ENCODE peak calls at places on chromosome 17, in eight cellular contexts. One of them, this sample, is unnamed.
A peak's percentile ranks its signal among the peaks of the same experiment; 100 is the strongest.

GRCh38 chr17:73397278-73397826 is 85.6 kb upstream of the CDC42EP4 start:
- DNase-seq in uterus: no peak
- DNase-seq in endodermal cell: no peak
- DNase-seq in GM06990: no peak
- DNase-seq in CD8-positive, alpha-beta T cell: no peak
- DNase-seq in kidney epithelial cell: no peak
- DNase-seq in astrocyte of the cerebellum: no peak
- DNase-seq in NB4: no peak
- DNase-seq in this sample: no peak

GRCh38 chr17:40422990-40423611 is 5.4 kb upstream of the TOP2A start:
- DNase-seq in kidney epithelial cell: no peak
- DNase-seq in astrocyte of the cerebellum: no peak
- DNase-seq in uterus: no peak
- DNase-seq in CD8-positive, alpha-beta T cell: no peak
- DNase-seq in GM06990: no peak
- DNase-seq in NB4: peak; percentile 40
- DNase-seq in endodermal cell: peak; percentile 96
- DNase-seq in this sample: no peak

GRCh38 chr17:263271-263670 is 81.8 kb upstream of the DOC2B start:
- DNase-seq in endodermal cell: no peak
- DNase-seq in kidney epithelial cell: no peak
- DNase-seq in uterus: peak; percentile 2
- DNase-seq in NB4: no peak
- DNase-seq in astrocyte of the cerebellum: no peak
- DNase-seq in CD8-positive, alpha-beta T cell: no peak
- DNase-seq in GM06990: no peak
- DNase-seq in this sample: no peak

GRCh38 chr17:12571606-12572005 is 94.1 kb upstream of the MYOCD start:
- DNase-seq in endodermal cell: no peak
- DNase-seq in GM06990: no peak
- DNase-seq in NB4: no peak
- DNase-seq in astrocyte of the cerebellum: no peak
- DNase-seq in kidney epithelial cell: no peak
- DNase-seq in CD8-positive, alpha-beta T cell: no peak
- DNase-seq in uterus: no peak
- DNase-seq in this sample: no peak

GRCh38 chr17:18258356-18259038 is at the start of gene FLII:
- DNase-seq in astrocyte of the cerebellum: no peak
- DNase-seq in CD8-positive, alpha-beta T cell: peak; percentile 55
- DNase-seq in NB4: peak; percentile 62
- DNase-seq in kidney epithelial cell: no peak
- DNase-seq in GM06990: peak; percentile 62
- DNase-seq in endodermal cell: peak; percentile 90
- DNase-seq in uterus: peak; percentile 52
- DNase-seq in this sample: no peak

GRCh38 chr17:7380321-7380720 is 568 bp upstream of the TNK1 start:
- DNase-seq in NB4: no peak
- DNase-seq in uterus: no peak
- DNase-seq in GM06990: no peak
- DNase-seq in astrocyte of the cerebellum: no peak
- DNase-seq in kidney epithelial cell: no peak
- DNase-seq in CD8-positive, alpha-beta T cell: no peak
- DNase-seq in endodermal cell: peak; percentile 75
- DNase-seq in this sample: peak; percentile 38

GRCh38 chr17:68296217-68297140 is 5.2 kb downstream of the ARSG start:
- DNase-seq in GM06990: no peak
- DNase-seq in CD8-positive, alpha-beta T cell: peak; percentile 52
- DNase-seq in uterus: no peak
- DNase-seq in NB4: peak; percentile 72
- DNase-seq in kidney epithelial cell: no peak
- DNase-seq in astrocyte of the cerebellum: no peak
- DNase-seq in endodermal cell: no peak
- DNase-seq in this sample: no peak

GRCh38 chr17:14004927-14005630 is 64.2 kb upstream of the COX10 start:
- DNase-seq in GM06990: no peak
- DNase-seq in CD8-positive, alpha-beta T cell: no peak
- DNase-seq in uterus: no peak
- DNase-seq in endodermal cell: peak; percentile 17
- DNase-seq in astrocyte of the cerebellum: no peak
- DNase-seq in kidney epithelial cell: no peak
- DNase-seq in NB4: no peak
- DNase-seq in this sample: no peak

GRCh38 chr17:321386-321941 is 31.1 kb downstream of the RPH3AL start:
- DNase-seq in endodermal cell: no peak
- DNase-seq in kidney epithelial cell: no peak
- DNase-seq in CD8-positive, alpha-beta T cell: no peak
- DNase-seq in astrocyte of the cerebellum: no peak
- DNase-seq in uterus: no peak
- DNase-seq in GM06990: no peak
- DNase-seq in NB4: no peak
- DNase-seq in this sample: no peak

GRCh38 chr17:45910667-45911066 is 16.3 kb downstream of the MAPT start:
- DNase-seq in kidney epithelial cell: no peak
- DNase-seq in uterus: no peak
- DNase-seq in astrocyte of the cerebellum: no peak
- DNase-seq in GM06990: no peak
- DNase-seq in CD8-positive, alpha-beta T cell: no peak
- DNase-seq in endodermal cell: no peak
- DNase-seq in NB4: no peak
- DNase-seq in this sample: no peak

GRCh38 chr17:16444258-16444886 is 29.0 kb downstream of the TRPV2 start:
- DNase-seq in NB4: peak; percentile 61
- DNase-seq in uterus: no peak
- DNase-seq in astrocyte of the cerebellum: no peak
- DNase-seq in GM06990: peak; percentile 59
- DNase-seq in endodermal cell: peak; percentile 86
- DNase-seq in CD8-positive, alpha-beta T cell: no peak
- DNase-seq in kidney epithelial cell: no peak
- DNase-seq in this sample: no peak

GRCh38 chr17:15260376-15261062 is 4.6 kb downstream of the PMP22 start:
- DNase-seq in endodermal cell: peak; percentile 98
- DNase-seq in CD8-positive, alpha-beta T cell: peak; percentile 15
- DNase-seq in NB4: peak; percentile 84
- DNase-seq in kidney epithelial cell: no peak
- DNase-seq in uterus: peak; percentile 93
- DNase-seq in GM06990: peak; percentile 41
- DNase-seq in astrocyte of the cerebellum: peak; percentile 77
- DNase-seq in this sample: peak; percentile 92

GRCh38 chr17:82332669-82333278 is 792 bp downstream of the SECTM1 start:
- DNase-seq in astrocyte of the cerebellum: peak; percentile 45
- DNase-seq in endodermal cell: no peak
- DNase-seq in kidney epithelial cell: peak; percentile 48
- DNase-seq in uterus: peak; percentile 47
- DNase-seq in GM06990: no peak
- DNase-seq in CD8-positive, alpha-beta T cell: no peak
- DNase-seq in NB4: peak; percentile 45
- DNase-seq in this sample: peak; percentile 49

GRCh38 chr17:82331345-82331939 is 2.1 kb downstream of the SECTM1 start:
- DNase-seq in CD8-positive, alpha-beta T cell: no peak
- DNase-seq in kidney epithelial cell: no peak
- DNase-seq in NB4: no peak
- DNase-seq in endodermal cell: no peak
- DNase-seq in astrocyte of the cerebellum: no peak
- DNase-seq in uterus: no peak
- DNase-seq in GM06990: no peak
- DNase-seq in this sample: no peak

GRCh38 chr17:82334622-82335394 is 1.2 kb upstream of the SECTM1 start:
- DNase-seq in GM06990: no peak
- DNase-seq in kidney epithelial cell: no peak
- DNase-seq in astrocyte of the cerebellum: no peak
- DNase-seq in NB4: peak; percentile 35
- DNase-seq in uterus: no peak
- DNase-seq in endodermal cell: no peak
- DNase-seq in CD8-positive, alpha-beta T cell: no peak
- DNase-seq in this sample: no peak

GRCh38 chr17:82333279-82334171 is at the start of gene SECTM1:
- DNase-seq in endodermal cell: peak; percentile 82
- DNase-seq in astrocyte of the cerebellum: no peak
- DNase-seq in NB4: peak; percentile 30
- DNase-seq in GM06990: no peak
- DNase-seq in kidney epithelial cell: no peak
- DNase-seq in uterus: peak; percentile 72
- DNase-seq in CD8-positive, alpha-beta T cell: no peak
- DNase-seq in this sample: no peak

GRCh38 chr17:82334204-82334621 is 647 bp upstream of the SECTM1 start:
- DNase-seq in NB4: no peak
- DNase-seq in GM06990: no peak
- DNase-seq in uterus: no peak
- DNase-seq in astrocyte of the cerebellum: no peak
- DNase-seq in endodermal cell: no peak
- DNase-seq in kidney epithelial cell: no peak
- DNase-seq in CD8-positive, alpha-beta T cell: no peak
- DNase-seq in this sample: no peak
- H3K4me3 ChIP-seq in NB4: no peak overlapping the region
- H3K4me3 ChIP-seq in GM06990: no peak overlapping the region
- H3K4me3 ChIP-seq in uterus: peak overlapping the region; percentile 54
- H3K4me3 ChIP-seq in astrocyte of the cerebellum: peak overlapping the region; percentile 44
- H3K4me3 ChIP-seq in endodermal cell: no peak overlapping the region
- H3K4me3 ChIP-seq in kidney epithelial cell: no peak overlapping the region
- H3K4me3 ChIP-seq in CD8-positive, alpha-beta T cell: peak overlapping the region; percentile 71
- H3K4me3 ChIP-seq in this sample: peak overlapping the region; percentile 63

DNA sequence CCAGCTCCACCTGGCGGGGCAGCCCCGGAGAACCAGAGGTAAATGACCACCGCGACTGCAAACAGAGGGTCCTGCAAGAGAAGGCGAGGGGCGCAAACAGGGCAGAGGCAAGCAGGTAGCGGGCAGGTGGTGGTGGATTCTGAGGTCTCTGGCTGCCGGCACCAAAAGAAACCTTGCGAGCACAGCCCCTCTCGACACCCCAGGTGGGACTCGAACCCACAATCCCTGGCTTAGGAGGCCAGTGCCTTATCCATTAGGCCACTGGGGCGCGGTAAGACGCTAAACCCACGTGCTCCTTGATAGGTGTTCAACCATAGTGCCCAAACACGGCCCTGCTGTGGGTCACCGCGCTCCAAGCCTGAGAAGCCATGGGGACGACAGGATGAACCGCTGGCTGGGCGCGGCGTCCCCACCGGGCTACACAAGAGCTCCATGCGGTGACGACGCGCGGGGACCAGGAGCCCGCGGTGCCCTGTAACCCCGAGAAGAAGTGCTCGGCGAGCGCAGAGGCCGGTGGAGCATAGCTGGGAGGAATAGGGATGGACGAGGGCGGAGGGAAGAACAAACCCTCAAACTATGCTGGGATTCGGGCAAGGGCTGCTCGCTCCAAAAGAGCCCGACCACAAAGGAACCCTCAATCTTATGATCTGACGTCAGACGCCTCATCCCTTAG is 12.4 kb downstream of the ATP5PD start:
- DNase-seq in uterus: peak; percentile 91
- DNase-seq in endodermal cell: peak; percentile 100
- DNase-seq in NB4: peak; percentile 90
- DNase-seq in kidney epithelial cell: no peak
- DNase-seq in GM06990: peak; percentile 88
- DNase-seq in astrocyte of the cerebellum: no peak
- DNase-seq in CD8-positive, alpha-beta T cell: peak; percentile 69
- DNase-seq in this sample: peak; percentile 86
- TF ChIP-seq CTCF in uterus: no peak
- TF ChIP-seq CTCF in endodermal cell: peak; percentile 49
- TF ChIP-seq CTCF in NB4: no peak
- TF ChIP-seq CTCF in kidney epithelial cell: peak; percentile 29
- TF ChIP-seq CTCF in GM06990: peak; percentile 19
- TF ChIP-seq CTCF in astrocyte of the cerebellum: peak; percentile 27
- TF ChIP-seq CTCF in CD8-positive, alpha-beta T cell: no peak
- TF ChIP-seq CTCF in this sample: no peak

GRCh38 chr17:31308935-31309334 is 4.9 kb downstream of the EVI2B start:
- DNase-seq in uterus: no peak
- DNase-seq in kidney epithelial cell: no peak
- DNase-seq in GM06990: no peak
- DNase-seq in endodermal cell: no peak
- DNase-seq in astrocyte of the cerebellum: no peak
- DNase-seq in NB4: no peak
- DNase-seq in CD8-positive, alpha-beta T cell: no peak
- DNase-seq in this sample: no peak

GRCh38 chr17:31309525-31309924 is 4.3 kb downstream of the EVI2B start:
- DNase-seq in kidney epithelial cell: no peak
- DNase-seq in NB4: peak; percentile 91
- DNase-seq in astrocyte of the cerebellum: no peak
- DNase-seq in CD8-positive, alpha-beta T cell: no peak
- DNase-seq in endodermal cell: no peak
- DNase-seq in GM06990: peak; percentile 37
- DNase-seq in uterus: no peak
- DNase-seq in this sample: no peak

GRCh38 chr17:31310260-31310659 is 3.6 kb downstream of the EVI2B start:
- DNase-seq in astrocyte of the cerebellum: no peak
- DNase-seq in uterus: no peak
- DNase-seq in kidney epithelial cell: no peak
- DNase-seq in CD8-positive, alpha-beta T cell: peak; percentile 28
- DNase-seq in GM06990: no peak
- DNase-seq in NB4: peak; percentile 72
- DNase-seq in endodermal cell: no peak
- DNase-seq in this sample: no peak

GRCh38 chr17:31308372-31308905 is 5.4 kb downstream of the EVI2B start:
- DNase-seq in uterus: no peak
- DNase-seq in GM06990: no peak
- DNase-seq in CD8-positive, alpha-beta T cell: no peak
- DNase-seq in NB4: peak; percentile 77
- DNase-seq in endodermal cell: no peak
- DNase-seq in kidney epithelial cell: no peak
- DNase-seq in astrocyte of the cerebellum: no peak
- DNase-seq in this sample: no peak

DNA sequence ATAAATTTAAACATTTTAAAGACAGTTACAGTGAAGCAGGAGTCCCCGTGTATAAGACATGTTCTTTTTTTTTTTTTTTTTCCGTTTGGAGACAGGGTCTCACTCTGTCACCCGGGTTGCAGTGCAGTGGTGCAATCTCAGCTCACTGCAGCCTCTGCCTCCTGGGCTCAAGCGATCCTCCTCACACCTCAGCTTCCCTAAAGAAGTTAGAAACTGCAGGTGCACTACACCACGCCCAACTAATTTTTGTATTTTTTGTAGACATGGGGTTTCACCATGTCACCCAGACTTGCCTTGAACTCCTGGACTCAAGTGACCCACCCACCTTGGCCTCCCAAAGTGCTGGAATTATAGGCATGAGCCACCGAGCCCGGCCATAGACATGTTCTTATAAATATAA is 3.0 kb downstream of the EVI2B start:
- DNase-seq in astrocyte of the cerebellum: no peak
- DNase-seq in NB4: peak; percentile 68
- DNase-seq in GM06990: peak; percentile 40
- DNase-seq in kidney epithelial cell: no peak
- DNase-seq in uterus: no peak
- DNase-seq in endodermal cell: no peak
- DNase-seq in CD8-positive, alpha-beta T cell: no peak
- DNase-seq in this sample: no peak
- H3K4me3 ChIP-seq in astrocyte of the cerebellum: no peak overlapping the region
- H3K4me3 ChIP-seq in NB4: peak overlapping the region; percentile 88
- H3K4me3 ChIP-seq in GM06990: peak overlapping the region; percentile 82
- H3K4me3 ChIP-seq in kidney epithelial cell: no peak overlapping the region
- H3K4me3 ChIP-seq in uterus: no peak overlapping the region
- H3K4me3 ChIP-seq in endodermal cell: no peak overlapping the region
- H3K4me3 ChIP-seq in CD8-positive, alpha-beta T cell: peak overlapping the region; percentile 54
- H3K4me3 ChIP-seq in this sample: peak overlapping the region; percentile 11

DNA sequence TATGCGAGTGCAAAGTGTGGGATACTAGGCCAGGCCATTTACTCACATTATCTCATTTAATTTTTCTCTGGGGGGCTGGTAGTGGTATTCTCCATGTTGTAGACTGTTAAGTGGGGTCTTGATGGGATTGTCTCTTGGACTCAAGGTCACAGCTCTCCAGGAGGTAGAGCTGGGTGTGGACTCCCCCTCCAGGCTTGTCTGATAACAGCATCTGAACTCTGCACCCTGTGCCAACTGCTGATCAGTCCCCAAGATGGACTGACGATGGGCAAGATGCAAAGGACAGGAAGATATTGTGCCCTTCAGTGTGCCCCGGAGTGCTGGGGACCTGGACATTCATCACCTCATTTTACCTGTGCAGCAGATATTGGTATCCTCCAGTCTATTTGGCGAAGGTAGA is 147.8 kb downstream of the MSI2 start:
- DNase-seq in astrocyte of the cerebellum: no peak
- DNase-seq in kidney epithelial cell: no peak
- DNase-seq in uterus: no peak
- DNase-seq in GM06990: no peak
- DNase-seq in CD8-positive, alpha-beta T cell: no peak
- DNase-seq in NB4: peak; percentile 36
- DNase-seq in endodermal cell: no peak
- DNase-seq in this sample: no peak
- TF ChIP-seq CTCF in astrocyte of the cerebellum: no peak
- TF ChIP-seq CTCF in kidney epithelial cell: no peak
- TF ChIP-seq CTCF in uterus: no peak
- TF ChIP-seq CTCF in GM06990: peak; percentile 51
- TF ChIP-seq CTCF in CD8-positive, alpha-beta T cell: no peak
- TF ChIP-seq CTCF in NB4: peak; percentile 23
- TF ChIP-seq CTCF in endodermal cell: peak; percentile 21
- TF ChIP-seq CTCF in this sample: no peak

This sample was measured in psoas muscle.